ENCODE peak calls at places on chromosome 14, in five cellular contexts. B, N, T, Q and A are unnamed samples.

GRCh38 chr14:56333361-56334279 is 215.4 kb downstream of the PELI2 start:
- DNase-seq in N (peak), B (no peak), T (peak), Q (no peak), A (no peak)

GRCh38 chr14:93976477-93977057 is at the start of gene ASB2:
- DNase-seq in N (no peak), B (no peak), Q (no peak), T (no peak), A (no peak)

GRCh38 chr14:69827560-69827959 is 30.5 kb upstream of the SLC10A1 start:
- DNase-seq in B (no peak), T (no peak), Q (no peak), N (no peak), A (no peak)

GRCh38 chr14:23538785-23539184 is 12.8 kb downstream of the ZFHX2 start:
- DNase-seq in B (no peak), T (no peak), Q (peak), N (no peak), A (peak)

GRCh38 chr14:66541627-66542026 is 33.7 kb downstream of the GPHN start:
- DNase-seq in B (no peak), T (no peak), Q (no peak), N (no peak), A (no peak)

GRCh38 chr14:101962503-101962874 is 1.9 kb upstream of the DYNC1H1 start:
- DNase-seq in B (no peak), N (peak), T (peak), Q (no peak), A (no peak)

GRCh38 chr14:54627718-54628345 is 60.9 kb downstream of the SAMD4A start:
- DNase-seq in Q (no peak), N (no peak), B (peak), T (no peak), A (peak)

GRCh38 chr14:61321385-61322010 is at the start of gene PRKCH:
- DNase-seq in N (peak), Q (peak), T (peak), B (no peak), A (peak)

GRCh38 chr14:69996197-69996596 is 117.0 kb downstream of the SMOC1 start:
- DNase-seq in Q (no peak), B (no peak), N (no peak), T (no peak), A (no peak)

GRCh38 chr14:105338392-105338791 is 23.8 kb downstream of the PACS2 start:
- DNase-seq in Q (no peak), N (no peak), B (no peak), T (no peak), A (no peak)

GRCh38 chr14:20601522-20601921 is 10.3 kb upstream of the RNASE12 start:
- DNase-seq in Q (no peak), T (no peak), N (no peak), B (no peak), A (no peak)

GRCh38 chr14:35855886-35856481 is 29.8 kb downstream of the BRMS1L start:
- DNase-seq in B (peak), N (no peak), Q (no peak), T (no peak), A (no peak)

GRCh38 chr14:89921896-89922548 is 32.5 kb downstream of the EFCAB11 start:
- DNase-seq in N (no peak), T (no peak), Q (no peak), B (no peak), A (no peak)

GRCh38 chr14:31543969-31544799 is 17.0 kb upstream of the NUBPL start:
- DNase-seq in B (no peak), Q (no peak), T (no peak), N (peak), A (peak)

GRCh38 chr14:52349731-52350130 is 35.6 kb downstream of the PTGER2 start:
- DNase-seq in Q (no peak), B (no peak), N (no peak), T (no peak), A (no peak)

GRCh38 chr14:58637040-58637390 is 747 bp upstream of the DACT1 start:
- DNase-seq in N (no peak), T (no peak), B (no peak), Q (no peak), A (no peak)

GRCh38 chr14:30053103-30053502 is 125.5 kb upstream of the PRKD1 start:
- DNase-seq in N (no peak), B (no peak), T (no peak), Q (no peak), A (no peak)

GRCh38 chr14:35435177-35435576 is 30.6 kb upstream of the NFKBIA start:
- DNase-seq in N (no peak), Q (no peak), T (peak), B (no peak), A (no peak)

GRCh38 chr14:105528197-105528858 is 1.9 kb downstream of the TMEM121 start:
- DNase-seq in N (peak), T (peak), B (no peak), Q (peak), A (peak)

GRCh38 chr14:89279649-89280232 is 137.3 kb downstream of the FOXN3 start:
- DNase-seq in T (no peak), N (no peak), Q (no peak), B (no peak), A (no peak)

GRCh38 chr14:21917699-21918436 is 244.2 kb upstream of the OR4E1 start:
- DNase-seq in B (peak), T (peak), N (peak), Q (no peak), A (peak)

GRCh38 chr14:96384053-96384452 is 7.9 kb upstream of the AK7 start:
- DNase-seq in B (no peak), N (no peak), T (no peak), Q (no peak), A (no peak)

GRCh38 chr14:47675239-47675488 is 241 bp downstream of the MDGA2 start:
- DNase-seq in Q (no peak), T (no peak), N (no peak), B (no peak), A (no peak)

GRCh38 chr14:96205994-96206392 is 1.4 kb downstream of the BDKRB2 start:
- DNase-seq in Q (no peak), T (no peak), B (no peak), N (no peak), A (no peak)

DNA sequence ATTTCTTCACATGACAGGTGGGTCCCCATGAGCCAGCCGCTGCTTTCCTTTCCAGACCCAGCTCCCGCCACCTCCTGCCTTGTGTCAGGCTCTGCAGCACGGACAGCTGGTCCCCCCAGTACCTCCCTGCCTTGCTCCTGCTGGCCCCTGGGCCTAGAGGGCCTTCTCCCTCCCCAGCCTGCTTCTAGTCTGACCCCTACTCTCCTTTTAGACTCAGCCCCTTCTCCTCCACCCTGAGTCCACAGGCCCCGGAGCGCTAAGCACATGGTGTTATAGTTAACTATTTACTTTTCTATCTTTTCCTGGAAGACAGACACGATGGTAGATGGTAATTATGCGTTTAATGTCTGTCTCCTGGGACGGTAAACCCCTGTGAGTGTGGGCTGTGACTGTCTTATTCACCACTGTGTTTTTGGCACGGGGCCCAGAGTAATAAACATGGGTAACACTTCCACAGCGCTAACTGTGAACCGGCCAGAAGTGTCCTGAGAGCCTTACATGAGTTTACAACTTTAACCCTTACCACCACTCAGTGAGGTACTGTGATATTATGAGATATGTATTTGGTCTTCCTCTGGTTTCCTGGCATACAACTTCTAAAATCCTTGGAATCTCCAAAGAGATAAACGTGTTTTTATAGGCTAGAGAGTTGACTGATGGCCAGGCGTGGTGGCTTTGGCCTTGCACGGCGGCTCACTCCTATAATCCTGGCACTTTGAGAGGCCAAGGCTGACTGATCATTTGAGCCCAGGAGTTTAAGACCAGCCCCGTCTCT is 41.2 kb downstream of the DGLUCY start:
- DNase-seq in N (no peak), B (no peak), T (peak), Q (no peak), A (no peak)
- H3K27ac ChIP-seq in N (no peak), B (no peak), T (peak), Q (no peak), A (no peak)

GRCh38 chr14:33773205-33774030 is 177.5 kb downstream of the EGLN3 start:
- DNase-seq in Q (no peak), N (no peak), B (no peak), T (no peak), A (no peak)

GRCh38 chr14:33762462-33762861 is 188.4 kb downstream of the EGLN3 start:
- DNase-seq in B (no peak), T (no peak), Q (no peak), N (no peak), A (no peak)

GRCh38 chr14:33765251-33765650 is 185.6 kb downstream of the EGLN3 start:
- DNase-seq in N (no peak), Q (peak), B (no peak), T (peak), A (peak)

GRCh38 chr14:33768458-33768830 is 182.4 kb downstream of the EGLN3 start:
- DNase-seq in Q (no peak), T (no peak), B (no peak), N (no peak), A (no peak)

GRCh38 chr14:33767721-33768457 is 183.0 kb downstream of the EGLN3 start:
- DNase-seq in T (no peak), N (no peak), B (no peak), Q (no peak), A (no peak)
- TF ChIP-seq CREB1 in T (no peak), N (no peak), B (no peak), Q (no peak), A (no peak)

GRCh38 chr14:103336191-103336590 is 2.2 kb downstream of the EIF5 start:
- DNase-seq in Q (no peak), B (no peak), N (no peak), T (no peak), A (no peak)
- H3K27ac ChIP-seq in Q (no peak), B (no peak), N (no peak), T (no peak), A (peak)

GRCh38 chr14:49853572-49854375 is 1.2 kb upstream of the NEMF start:
- DNase-seq in B (no peak), Q (peak), N (peak), T (no peak), A (peak)
- TF ChIP-seq CREB1 in B (no peak), Q (peak), N (no peak), T (no peak), A (peak)

GRCh38 chr14:32727827-32728226 is 210.9 kb upstream of the NPAS3 start:
- DNase-seq in B (no peak), Q (no peak), N (peak), T (no peak), A (no peak)

GRCh38 chr14:32726516-32726915 is 212.2 kb upstream of the NPAS3 start:
- DNase-seq in Q (no peak), N (no peak), B (no peak), T (no peak), A (no peak)

GRCh38 chr14:32722631-32723183 is 216.0 kb upstream of the NPAS3 start:
- DNase-seq in T (no peak), N (no peak), Q (no peak), B (no peak), A (no peak)

GRCh38 chr14:32728526-32728925 is 210.2 kb upstream of the NPAS3 start:
- DNase-seq in N (no peak), B (no peak), Q (no peak), T (no peak), A (no peak)

GRCh38 chr14:32724864-32725550 is 213.7 kb upstream of the NPAS3 start:
- DNase-seq in Q (no peak), T (no peak), N (no peak), B (no peak), A (peak)
- H3K27ac ChIP-seq in Q (no peak), T (no peak), N (no peak), B (no peak), A (no peak)

DNA sequence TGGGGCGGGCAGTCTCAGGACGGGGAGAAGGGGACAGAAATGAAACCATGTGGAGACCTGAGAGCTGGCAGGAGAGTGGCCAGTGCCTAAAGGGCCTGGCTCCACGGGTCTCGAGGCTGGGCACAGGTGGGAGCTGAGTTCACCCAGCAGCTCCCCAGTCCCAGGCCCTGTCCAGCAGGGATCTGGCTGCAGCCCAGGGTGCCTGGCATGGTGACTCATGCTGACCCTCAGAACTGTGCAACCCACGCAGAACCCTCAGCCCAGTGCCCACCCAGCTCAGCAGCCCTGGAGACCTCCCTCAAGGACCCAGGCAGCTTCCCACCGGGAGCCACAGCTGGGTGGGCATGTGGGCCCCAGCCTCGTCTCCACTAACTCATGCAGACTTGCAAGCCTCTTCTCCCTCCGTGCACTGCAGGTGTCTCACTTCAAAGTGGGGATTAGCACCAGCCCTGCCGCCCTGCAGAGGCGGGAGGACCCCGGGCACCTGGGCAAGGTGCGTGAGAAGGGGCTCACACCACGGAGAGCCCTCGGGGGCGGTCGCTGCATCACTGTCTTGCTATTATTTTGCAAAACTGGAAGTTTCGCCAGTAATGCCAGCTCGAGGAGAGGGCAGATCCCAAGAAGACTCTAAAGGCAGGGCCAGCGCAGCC is 46.3 kb downstream of the CCNK start:
- DNase-seq in T (no peak), B (no peak), N (no peak), Q (no peak), A (no peak)
- TF ChIP-seq CREB1 in T (no peak), B (no peak), N (no peak), Q (no peak), A (no peak)

GRCh38 chr14:77111021-77111420 is 13.0 kb downstream of the CIPC start:
- DNase-seq in Q (no peak), B (no peak), N (no peak), T (no peak), A (peak)
- H3K27ac ChIP-seq in Q (peak), B (no peak), N (no peak), T (no peak), A (peak)

GRCh38 chr14:72754949-72755348 is 139.0 kb downstream of the DPF3 start:
- DNase-seq in B (no peak), N (no peak), T (no peak), Q (no peak), A (no peak)

GRCh38 chr14:72758993-72759392 is 134.9 kb downstream of the DPF3 start:
- DNase-seq in T (no peak), B (no peak), N (no peak), Q (no peak), A (no peak)

GRCh38 chr14:72758420-72758819 is 135.5 kb downstream of the DPF3 start:
- DNase-seq in Q (no peak), N (no peak), B (no peak), T (no peak), A (peak)

GRCh38 chr14:72755766-72756165 is 138.1 kb downstream of the DPF3 start:
- DNase-seq in Q (no peak), B (no peak), N (no peak), T (no peak), A (no peak)

DNA sequence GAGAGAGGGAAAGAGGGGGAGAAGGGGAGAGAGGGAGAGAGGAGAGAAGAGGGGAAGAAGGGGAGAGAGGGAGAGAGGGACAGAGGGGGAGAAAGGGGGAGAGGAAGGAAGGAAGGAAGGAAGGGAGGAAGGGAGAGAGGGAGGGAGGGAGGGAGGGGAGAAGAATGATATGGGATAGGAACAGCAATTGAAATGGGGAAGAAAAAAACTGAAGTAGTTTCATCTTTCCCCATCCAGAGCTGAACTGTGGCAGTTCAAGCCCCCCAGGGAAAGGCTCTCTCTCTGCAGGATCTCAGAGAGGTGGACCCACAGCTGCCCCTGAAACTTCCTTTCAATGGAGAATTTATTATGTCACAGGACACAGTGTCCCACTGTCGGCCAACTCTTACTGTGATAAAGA is 136.9 kb downstream of the DPF3 start:
- DNase-seq in T (no peak), B (no peak), Q (no peak), N (no peak), A (no peak)
- TF ChIP-seq CREB1 in T (no peak), B (no peak), Q (no peak), N (no peak), A (no peak)

DNA sequence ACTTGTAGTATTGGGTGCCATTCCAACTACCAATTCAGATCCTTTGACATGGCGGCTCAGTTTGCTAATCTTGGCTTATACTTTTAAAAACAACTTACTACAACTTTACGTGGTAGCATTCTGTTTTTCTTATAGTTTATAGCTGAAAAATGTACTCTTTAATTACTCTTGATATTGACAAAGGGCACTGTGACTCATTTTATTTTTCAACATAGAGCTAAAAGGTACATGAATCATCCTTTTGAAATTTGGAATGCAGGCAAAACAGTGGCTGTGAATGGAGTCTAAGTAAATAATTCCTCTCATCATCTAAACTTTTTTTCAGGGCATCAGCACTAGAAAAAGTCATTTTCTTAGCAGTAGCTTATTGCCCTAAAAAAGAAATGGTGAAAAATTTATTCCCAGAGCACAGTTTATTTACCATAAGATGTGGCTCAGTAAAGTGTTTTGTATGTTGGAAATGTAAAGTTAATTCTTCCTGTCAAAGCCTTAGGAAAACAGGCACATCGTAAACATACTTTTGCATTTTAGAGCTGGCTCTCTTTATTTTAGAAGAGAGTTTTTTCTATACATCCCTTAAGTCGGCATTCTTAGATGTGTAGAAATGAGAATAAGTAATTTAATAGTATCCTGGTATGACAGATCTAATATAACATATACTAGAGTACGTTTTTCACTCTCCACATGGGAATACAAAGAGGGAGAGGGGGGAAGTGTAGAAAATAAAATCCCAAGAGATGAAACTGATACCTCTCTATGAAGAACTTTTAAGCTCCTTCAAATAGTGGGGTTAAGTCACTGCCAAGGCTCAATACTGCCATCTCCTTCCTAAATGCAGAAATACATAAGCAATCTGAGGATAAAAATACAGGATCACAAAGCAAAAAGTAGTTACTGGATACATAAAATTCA is 55.2 kb downstream of the SLC25A21 start:
- DNase-seq in T (peak), N (peak), B (no peak), Q (no peak), A (peak)
- H3K27ac ChIP-seq in T (no peak), N (no peak), B (no peak), Q (no peak), A (no peak)

GRCh38 chr14:100605706-100606686 is 18.8 kb upstream of the BEGAIN start:
- DNase-seq in Q (no peak), N (no peak), B (no peak), T (peak), A (no peak)

GRCh38 chr14:100606687-100607610 is 19.7 kb upstream of the BEGAIN start:
- DNase-seq in N (no peak), Q (no peak), B (no peak), T (peak), A (no peak)

GRCh38 chr14:100608064-100608463 is 20.8 kb upstream of the BEGAIN start:
- DNase-seq in B (no peak), Q (no peak), N (no peak), T (no peak), A (no peak)

GRCh38 chr14:100608586-100609330 is 21.5 kb upstream of the BEGAIN start:
- DNase-seq in N (no peak), Q (no peak), T (no peak), B (no peak), A (no peak)

DNA sequence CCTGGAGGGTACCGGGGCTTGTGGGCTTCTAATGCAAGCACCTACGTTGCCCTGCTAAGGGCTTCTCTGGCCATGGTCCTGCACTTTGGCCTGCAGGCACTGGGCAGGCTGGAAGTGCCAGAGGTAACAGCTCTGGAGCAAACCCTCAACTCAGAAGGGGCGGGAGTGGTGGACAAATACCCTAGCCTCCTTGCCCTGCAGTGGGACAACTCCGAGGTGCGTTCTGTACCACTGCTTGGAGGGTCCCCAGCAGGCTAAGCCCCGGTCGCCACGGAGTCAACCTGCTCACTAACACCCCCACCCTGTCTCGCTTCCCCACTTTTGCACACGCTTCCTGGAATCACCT is 20.4 kb upstream of the BEGAIN start:
- DNase-seq in Q (no peak), N (no peak), T (no peak), B (no peak), A (no peak)
- TF ChIP-seq CREB1 in Q (no peak), N (no peak), T (no peak), B (no peak), A (no peak)